ENCODE peak calls at places on chromosomes 11 and 22, in six cellular contexts. One of them, this sample, is unnamed.
A peak's percentile ranks its signal among the peaks of the same experiment; 100 is the strongest.

GRCh38 chr11:57567210-57567511 is 311 bp downstream of the UBE2L6 start:
- DNase-seq in small intestine: peak; percentile 57
- DNase-seq in DND-41: peak; percentile 53
- DNase-seq in left ventricle myocardium inferior: no peak
- DNase-seq in GM23248: peak; percentile 63
- DNase-seq in uterus: no peak
- DNase-seq in this sample: no peak

GRCh38 chr22:25880524-25880923 is 138.5 kb downstream of the MYO18B start:
- DNase-seq in small intestine: no peak
- DNase-seq in DND-41: no peak
- DNase-seq in left ventricle myocardium inferior: no peak
- DNase-seq in GM23248: no peak
- DNase-seq in uterus: no peak
- DNase-seq in this sample: no peak

GRCh38 chr11:31655483-31655882 is 145.9 kb downstream of the ELP4 start:
- DNase-seq in small intestine: no peak
- DNase-seq in DND-41: no peak
- DNase-seq in left ventricle myocardium inferior: no peak
- DNase-seq in GM23248: peak; percentile 82
- DNase-seq in uterus: no peak
- DNase-seq in this sample: no peak

GRCh38 chr11:20056109-20057054 is 103.9 kb downstream of the DBX1 start:
- DNase-seq in small intestine: no peak
- DNase-seq in DND-41: no peak
- DNase-seq in left ventricle myocardium inferior: no peak
- DNase-seq in GM23248: no peak
- DNase-seq in uterus: peak; percentile 69
- DNase-seq in this sample: no peak

GRCh38 chr11:24637520-24637919 is 140.7 kb downstream of the LUZP2 start:
- DNase-seq in small intestine: no peak
- DNase-seq in DND-41: no peak
- DNase-seq in left ventricle myocardium inferior: no peak
- DNase-seq in GM23248: no peak
- DNase-seq in uterus: no peak
- DNase-seq in this sample: no peak

GRCh38 chr22:36238348-36239149 is 778 bp downstream of the APOL2 start:
- DNase-seq in small intestine: peak; percentile 53
- DNase-seq in DND-41: peak; percentile 31
- DNase-seq in left ventricle myocardium inferior: no peak
- DNase-seq in GM23248: peak; percentile 47
- DNase-seq in uterus: no peak
- DNase-seq in this sample: no peak

GRCh38 chr11:579830-580601 is 3.7 kb downstream of the PHRF1 start:
- DNase-seq in small intestine: peak; percentile 96
- DNase-seq in DND-41: no peak
- DNase-seq in left ventricle myocardium inferior: no peak
- DNase-seq in GM23248: peak; percentile 57
- DNase-seq in uterus: no peak
- DNase-seq in this sample: no peak

GRCh38 chr22:19271856-19272535 is 19.5 kb downstream of the CLTCL1 start:
- DNase-seq in small intestine: no peak
- DNase-seq in DND-41: no peak
- DNase-seq in left ventricle myocardium inferior: no peak
- DNase-seq in GM23248: no peak
- DNase-seq in uterus: no peak
- DNase-seq in this sample: no peak

GRCh38 chr22:39453765-39454378 is 2.9 kb upstream of the MGAT3 start:
- DNase-seq in small intestine: no peak
- DNase-seq in DND-41: no peak
- DNase-seq in left ventricle myocardium inferior: no peak
- DNase-seq in GM23248: no peak
- DNase-seq in uterus: no peak
- DNase-seq in this sample: no peak

GRCh38 chr11:13983081-13983751 is 20.7 kb downstream of the SPON1 start:
- DNase-seq in small intestine: no peak
- DNase-seq in DND-41: no peak
- DNase-seq in left ventricle myocardium inferior: no peak
- DNase-seq in GM23248: peak; percentile 49
- DNase-seq in uterus: peak; percentile 68
- DNase-seq in this sample: no peak

GRCh38 chr11:107783121-107783520 is 71.3 kb upstream of the SLN start:
- DNase-seq in small intestine: no peak
- DNase-seq in DND-41: no peak
- DNase-seq in left ventricle myocardium inferior: no peak
- DNase-seq in GM23248: peak; percentile 14
- DNase-seq in uterus: no peak
- DNase-seq in this sample: no peak

GRCh38 chr11:92667446-92668165 is 301.8 kb upstream of the MTNR1B start:
- DNase-seq in small intestine: no peak
- DNase-seq in DND-41: no peak
- DNase-seq in left ventricle myocardium inferior: no peak
- DNase-seq in GM23248: no peak
- DNase-seq in uterus: no peak
- DNase-seq in this sample: no peak

GRCh38 chr22:48444320-48445112 is 1383.2 kb downstream of the BRD1 start:
- DNase-seq in small intestine: no peak
- DNase-seq in DND-41: no peak
- DNase-seq in left ventricle myocardium inferior: no peak
- DNase-seq in GM23248: no peak
- DNase-seq in uterus: no peak
- DNase-seq in this sample: no peak

GRCh38 chr22:49107561-49107960 is 720.1 kb downstream of the BRD1 start:
- DNase-seq in small intestine: no peak
- DNase-seq in DND-41: no peak
- DNase-seq in left ventricle myocardium inferior: no peak
- DNase-seq in GM23248: no peak
- DNase-seq in uterus: no peak
- DNase-seq in this sample: no peak

GRCh38 chr22:19506212-19506611 is 18.0 kb downstream of the CLDN5 start:
- DNase-seq in small intestine: no peak
- DNase-seq in DND-41: no peak
- DNase-seq in left ventricle myocardium inferior: no peak
- DNase-seq in GM23248: no peak
- DNase-seq in uterus: no peak
- DNase-seq in this sample: no peak

GRCh38 chr11:103927535-103927934 is 108.9 kb upstream of the DDI1 start:
- DNase-seq in small intestine: no peak
- DNase-seq in DND-41: no peak
- DNase-seq in left ventricle myocardium inferior: no peak
- DNase-seq in GM23248: peak; percentile 65
- DNase-seq in uterus: no peak
- DNase-seq in this sample: no peak

GRCh38 chr11:91608662-91609061 is 616.0 kb upstream of the FAT3 start:
- DNase-seq in small intestine: no peak
- DNase-seq in DND-41: no peak
- DNase-seq in left ventricle myocardium inferior: no peak
- DNase-seq in GM23248: no peak
- DNase-seq in uterus: no peak
- DNase-seq in this sample: no peak

GRCh38 chr22:35308480-35308945 is 8.8 kb downstream of the TOM1 start:
- DNase-seq in small intestine: no peak
- DNase-seq in DND-41: no peak
- DNase-seq in left ventricle myocardium inferior: no peak
- DNase-seq in GM23248: no peak
- DNase-seq in uterus: no peak
- DNase-seq in this sample: peak; percentile 22

GRCh38 chr11:72721689-72722049 is 30.5 kb downstream of the ARAP1 start:
- DNase-seq in small intestine: peak; percentile 68
- DNase-seq in DND-41: peak; percentile 30
- DNase-seq in left ventricle myocardium inferior: peak; percentile 42
- DNase-seq in GM23248: peak; percentile 62
- DNase-seq in uterus: no peak
- DNase-seq in this sample: peak; percentile 72

GRCh38 chr11:78192911-78193341 is 4.2 kb downstream of the USP35 start:
- DNase-seq in small intestine: no peak
- DNase-seq in DND-41: no peak
- DNase-seq in left ventricle myocardium inferior: no peak
- DNase-seq in GM23248: no peak
- DNase-seq in uterus: no peak
- DNase-seq in this sample: peak; percentile 44

GRCh38 chr22:41732096-41732772 is 32.9 kb downstream of the MEI1 start:
- DNase-seq in small intestine: no peak
- DNase-seq in DND-41: no peak
- DNase-seq in left ventricle myocardium inferior: no peak
- DNase-seq in GM23248: no peak
- DNase-seq in uterus: no peak
- DNase-seq in this sample: no peak

GRCh38 chr11:67581469-67581868 is 2.1 kb upstream of the GSTP1 start:
- DNase-seq in small intestine: peak; percentile 95
- DNase-seq in DND-41: no peak
- DNase-seq in left ventricle myocardium inferior: no peak
- DNase-seq in GM23248: no peak
- DNase-seq in uterus: no peak
- DNase-seq in this sample: no peak
- H3K4me1 ChIP-seq in small intestine: peaks cover 4% of the 10 kb centered on the region
- H3K4me1 ChIP-seq in DND-41: peaks cover 38% of the 10 kb centered on the region
- H3K4me1 ChIP-seq in left ventricle myocardium inferior: peaks cover 24% of the 10 kb centered on the region
- H3K4me1 ChIP-seq in GM23248: peaks cover 9% of the 10 kb centered on the region
- H3K4me1 ChIP-seq in uterus: no peaks in the 10 kb centered on the region
- H3K4me1 ChIP-seq in this sample: peaks cover 29% of the 10 kb centered on the region

GRCh38 chr22:43378011-43378704 is 33.7 kb upstream of the MPPED1 start:
- DNase-seq in small intestine: peak; percentile 32
- DNase-seq in DND-41: no peak
- DNase-seq in left ventricle myocardium inferior: no peak
- DNase-seq in GM23248: peak; percentile 10
- DNase-seq in uterus: no peak
- DNase-seq in this sample: no peak
- H3K4me3 ChIP-seq in small intestine: no peak overlapping the region
- H3K4me3 ChIP-seq in DND-41: no peak overlapping the region
- H3K4me3 ChIP-seq in left ventricle myocardium inferior: no peak overlapping the region
- H3K4me3 ChIP-seq in GM23248: no peak overlapping the region
- H3K4me3 ChIP-seq in uterus: no peak overlapping the region
- H3K4me3 ChIP-seq in this sample: no peak overlapping the region

GRCh38 chr11:12170501-12170900 is 60.1 kb downstream of the MICAL2 start:
- DNase-seq in small intestine: no peak
- DNase-seq in DND-41: no peak
- DNase-seq in left ventricle myocardium inferior: no peak
- DNase-seq in GM23248: no peak
- DNase-seq in uterus: no peak
- DNase-seq in this sample: no peak

GRCh38 chr11:12168114-12168513 is 57.7 kb downstream of the MICAL2 start:
- DNase-seq in small intestine: no peak
- DNase-seq in DND-41: no peak
- DNase-seq in left ventricle myocardium inferior: no peak
- DNase-seq in GM23248: no peak
- DNase-seq in uterus: no peak
- DNase-seq in this sample: no peak

GRCh38 chr11:12171921-12172320 is 61.5 kb downstream of the MICAL2 start:
- DNase-seq in small intestine: no peak
- DNase-seq in DND-41: no peak
- DNase-seq in left ventricle myocardium inferior: no peak
- DNase-seq in GM23248: no peak
- DNase-seq in uterus: no peak
- DNase-seq in this sample: no peak

GRCh38 chr11:12170984-12171383 is 60.6 kb downstream of the MICAL2 start:
- DNase-seq in small intestine: no peak
- DNase-seq in DND-41: no peak
- DNase-seq in left ventricle myocardium inferior: peak; percentile 62
- DNase-seq in GM23248: peak; percentile 87
- DNase-seq in uterus: peak; percentile 58
- DNase-seq in this sample: no peak

DNA sequence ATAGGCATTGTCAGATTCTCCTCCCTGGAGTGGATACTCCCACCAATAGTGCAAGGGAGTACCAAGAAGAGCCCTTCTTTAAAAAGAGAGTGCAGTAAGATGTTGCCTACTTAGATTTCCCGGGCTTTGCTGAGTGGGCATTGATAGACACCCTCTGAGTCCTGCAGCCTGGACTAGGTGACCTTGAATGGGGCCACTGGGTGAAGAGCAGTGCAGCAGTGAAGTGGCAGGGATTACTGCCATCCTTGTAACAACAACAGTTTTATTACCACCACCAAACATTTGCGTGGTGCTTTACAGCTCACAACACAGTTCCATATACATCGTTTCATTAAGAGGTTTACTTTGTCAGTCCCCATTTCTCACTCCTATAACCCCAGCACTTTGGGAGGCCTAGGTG is 59.4 kb downstream of the MICAL2 start:
- DNase-seq in small intestine: no peak
- DNase-seq in DND-41: no peak
- DNase-seq in left ventricle myocardium inferior: no peak
- DNase-seq in GM23248: no peak
- DNase-seq in uterus: no peak
- DNase-seq in this sample: no peak
- H3K27ac ChIP-seq in small intestine: no peak overlapping the region
- H3K27ac ChIP-seq in DND-41: no peak overlapping the region
- H3K27ac ChIP-seq in left ventricle myocardium inferior: peak overlapping the region; percentile 62
- H3K27ac ChIP-seq in GM23248: no peak overlapping the region
- H3K27ac ChIP-seq in uterus: peak overlapping the region; percentile 67
- H3K27ac ChIP-seq in this sample: no peak overlapping the region

GRCh38 chr11:69058501-69059270 is 10.0 kb downstream of the TPCN2 start:
- DNase-seq in small intestine: no peak
- DNase-seq in DND-41: no peak
- DNase-seq in left ventricle myocardium inferior: no peak
- DNase-seq in GM23248: no peak
- DNase-seq in uterus: no peak
- DNase-seq in this sample: no peak
- H3K4me1 ChIP-seq in small intestine: no peaks in the 10 kb centered on the region
- H3K4me1 ChIP-seq in DND-41: no peaks in the 10 kb centered on the region
- H3K4me1 ChIP-seq in left ventricle myocardium inferior: peaks cover 21% of the 10 kb centered on the region
- H3K4me1 ChIP-seq in GM23248: no peaks in the 10 kb centered on the region
- H3K4me1 ChIP-seq in uterus: no peaks in the 10 kb centered on the region
- H3K4me1 ChIP-seq in this sample: no peaks in the 10 kb centered on the region